ENCODE peak calls at places on chromosomes 7 and 10, in ten cellular contexts. W is activated CD8-positive, alpha-beta memory T cell treated with anti-CD3 and anti-CD28 coated beads for 4 hours; M is lower leg skin; E is cardiac fibroblast; P is HEK293T; K is activated effector memory CD4-positive, alpha-beta T cell treated with Interleukin-2 at 50 U/mL for 16 hours; S is neural crest cell; R is right cardiac atrium; Q is central memory CD4-positive, alpha-beta T cell; Z is foreskin keratinocyte. I is an unnamed sample.

GRCh38 chr7:102077081-102077480 is 209.6 kb upstream of the SH2B2 start:
- DNase-seq in W (no peak), M (peak; percentile 65), E (no peak), P (no peak), K (no peak), S (no peak), R (no peak), Q (no peak), Z (no peak), I (no peak)

GRCh38 chr10:5559642-5560141 is 34.9 kb downstream of the CALML3 start:
- DNase-seq in W (no peak), M (peak; percentile 20), E (peak; percentile 72), P (no peak), K (no peak), S (no peak), R (no peak), Q (no peak), Z (no peak), I (no peak)

GRCh38 chr7:27576360-27576944 is 86.2 kb downstream of the HIBADH start:
- DNase-seq in W (no peak), M (no peak), E (peak; percentile 64), P (peak; percentile 16), K (no peak), S (no peak), R (no peak), Q (peak; percentile 8), Z (no peak), I (no peak)

GRCh38 chr7:2444476-2444875 is 31.7 kb downstream of the GRIFIN start:
- DNase-seq in W (no peak), M (no peak), E (peak; percentile 72), P (no peak), K (no peak), S (no peak), R (peak; percentile 81), Q (no peak), Z (no peak), I (no peak)

GRCh38 chr10:45514283-45515270 is 140.6 kb downstream of the ALOX5 start:
- DNase-seq in W (no peak), M (no peak), E (peak; percentile 22), P (no peak), K (no peak), S (no peak), R (no peak), Q (no peak), Z (peak; percentile 85), I (no peak)

GRCh38 chr10:52623761-52624160 is 148.8 kb downstream of the MBL2 start:
- DNase-seq in W (no peak), M (no peak), E (peak; percentile 32), P (no peak), K (no peak), S (no peak), R (no peak), Q (no peak), Z (no peak), I (no peak)

GRCh38 chr10:78405231-78405630 is 371.6 kb downstream of the RPS24 start:
- DNase-seq in W (no peak), M (peak; percentile 66), E (no peak), P (no peak), K (no peak), S (no peak), R (no peak), Q (no peak), Z (no peak), I (no peak)

GRCh38 chr10:45253183-45253914 is 62.1 kb downstream of the OR13A1 start:
- DNase-seq in W (no peak), M (no peak), E (no peak), P (no peak), K (no peak), S (no peak), R (no peak), Q (no peak), Z (no peak), I (no peak)

GRCh38 chr7:156608176-156608478 is 32.4 kb upstream of the RNF32 start:
- DNase-seq in W (no peak), M (no peak), E (no peak), P (no peak), K (no peak), S (no peak), R (no peak), Q (no peak), Z (no peak), I (peak; percentile 59)

GRCh38 chr10:133336131-133337078 is at the start of gene CALY:
- DNase-seq in W (peak; percentile 57), M (no peak), E (no peak), P (peak; percentile 80), K (peak; percentile 84), S (peak; percentile 28), R (peak; percentile 68), Q (peak; percentile 94), Z (no peak), I (no peak)

GRCh38 chr7:130838738-130839137 is 104.7 kb upstream of the KLF14 start:
- DNase-seq in W (no peak), M (no peak), E (peak; percentile 97), P (no peak), K (no peak), S (no peak), R (no peak), Q (no peak), Z (peak; percentile 89), I (no peak)

GRCh38 chr7:27647052-27647451 is 15.6 kb downstream of the HIBADH start:
- DNase-seq in W (no peak), M (no peak), E (peak; percentile 96), P (no peak), K (no peak), S (no peak), R (no peak), Q (no peak), Z (no peak), I (no peak)

GRCh38 chr7:92343719-92344118 is 97.9 kb downstream of the ANKIB1 start:
- DNase-seq in W (no peak), M (no peak), E (peak; percentile 32), P (no peak), K (no peak), S (no peak), R (no peak), Q (no peak), Z (no peak), I (no peak)

GRCh38 chr7:39709768-39710291 is 86.5 kb downstream of the RALA start:
- DNase-seq in W (no peak), M (no peak), E (peak; percentile 81), P (peak; percentile 17), K (no peak), S (no peak), R (peak; percentile 65), Q (no peak), Z (no peak), I (no peak)

GRCh38 chr10:91185239-91185875 is 35.1 kb upstream of the PCGF5 start:
- DNase-seq in W (no peak), M (no peak), E (peak; percentile 85), P (no peak), K (no peak), S (no peak), R (no peak), Q (no peak), Z (no peak), I (peak; percentile 68)

GRCh38 chr10:29113251-29113945 is 175.5 kb upstream of the LYZL1 start:
- DNase-seq in W (no peak), M (no peak), E (no peak), P (no peak), K (no peak), S (no peak), R (no peak), Q (no peak), Z (no peak), I (no peak)

GRCh38 chr10:109773818-109774440 is 149.4 kb downstream of the XPNPEP1 start:
- DNase-seq in W (no peak), M (no peak), E (peak; percentile 66), P (peak; percentile 32), K (no peak), S (no peak), R (no peak), Q (no peak), Z (no peak), I (no peak)

GRCh38 chr7:92695308-92696261 is 105.4 kb upstream of the FAM133B start:
- DNase-seq in W (no peak), M (no peak), E (peak; percentile 91), P (peak; percentile 49), K (no peak), S (peak; percentile 35), R (peak; percentile 63), Q (no peak), Z (no peak), I (no peak)

GRCh38 chr7:94174375-94174774 is 170.2 kb upstream of the BET1 start:
- DNase-seq in W (no peak), M (no peak), E (no peak), P (no peak), K (no peak), S (no peak), R (no peak), Q (no peak), Z (no peak), I (no peak)

GRCh38 chr7:55496906-55497305 is 75.4 kb downstream of the VOPP1 start:
- DNase-seq in W (no peak), M (no peak), E (no peak), P (no peak), K (no peak), S (no peak), R (no peak), Q (no peak), Z (no peak), I (no peak)

GRCh38 chr10:101736666-101737065 is 39.2 kb downstream of the FGF8 start:
- DNase-seq in W (no peak), M (peak; percentile 36), E (no peak), P (no peak), K (no peak), S (no peak), R (no peak), Q (no peak), Z (no peak), I (no peak)

GRCh38 chr7:91789558-91789957 is 90.9 kb downstream of the MTERF1 start:
- DNase-seq in W (no peak), M (no peak), E (no peak), P (no peak), K (no peak), S (no peak), R (no peak), Q (no peak), Z (no peak), I (no peak)

GRCh38 chr7:106053109-106053508 is 59.0 kb downstream of the SYPL1 start:
- DNase-seq in W (no peak), M (no peak), E (no peak), P (no peak), K (no peak), S (no peak), R (no peak), Q (no peak), Z (no peak), I (no peak)

GRCh38 chr7:98509836-98510235 is 107.2 kb upstream of the NPTX2 start:
- DNase-seq in W (no peak), M (no peak), E (no peak), P (no peak), K (no peak), S (no peak), R (no peak), Q (no peak), Z (no peak), I (no peak)

GRCh38 chr7:27205325-27206280 is 5.7 kb upstream of the HOXA13 start:
- DNase-seq in W (no peak), M (peak; percentile 72), E (no peak), P (no peak), K (no peak), S (no peak), R (no peak), Q (no peak), Z (no peak), I (no peak)

GRCh38 chr10:33588974-33589600 is 254.6 kb upstream of the NRP1 start:
- DNase-seq in W (no peak), M (no peak), E (no peak), P (no peak), K (no peak), S (no peak), R (no peak), Q (no peak), Z (no peak), I (no peak)

GRCh38 chr7:153381275-153382119 is 621.9 kb downstream of the ACTR3B start:
- DNase-seq in W (no peak), M (no peak), E (no peak), P (peak; percentile 78), K (no peak), S (no peak), R (peak; percentile 40), Q (no peak), Z (no peak), I (no peak)

GRCh38 chr7:56811081-56811480 is 321.2 kb downstream of the ZNF479 start:
- DNase-seq in W (no peak), M (no peak), E (no peak), P (no peak), K (no peak), S (no peak), R (peak; percentile 8), Q (no peak), Z (no peak), I (no peak)

I was measured in kidney.